ENCODE peak calls at places on chromosomes 12 and 14, in seven cellular contexts. G, P, E, T, B, A and Y are unnamed samples.

GRCh38 chr14:23351681-23352505 is 794 bp downstream of the SLC22A17 start:
- DNase-seq in G (no peak), P (no peak), E (no peak), T (peak), B (no peak), A (no peak), Y (no peak)

GRCh38 chr12:92224685-92225331 is 79.2 kb upstream of the BTG1 start:
- DNase-seq in G (no peak), P (no peak), E (no peak), T (peak), B (no peak), A (peak), Y (no peak)

GRCh38 chr12:120238839-120239445 is 26.6 kb downstream of the PXN start:
- DNase-seq in G (no peak), P (no peak), E (no peak), T (no peak), B (no peak), A (no peak), Y (no peak)

GRCh38 chr14:50423529-50423928 is 26.8 kb upstream of the CDKL1 start:
- DNase-seq in G (no peak), P (no peak), E (no peak), T (no peak), B (no peak), A (no peak), Y (no peak)

GRCh38 chr14:54455363-54455762 is 14.2 kb upstream of the CNIH1 start:
- DNase-seq in G (no peak), P (no peak), E (no peak), T (no peak), B (no peak), A (no peak), Y (no peak)

GRCh38 chr12:33605776-33606175 is 166.2 kb upstream of the SYT10 start:
- DNase-seq in G (no peak), P (peak), E (no peak), T (peak), B (no peak), A (no peak), Y (no peak)

GRCh38 chr12:62813031-62813829 is 121.7 kb downstream of the PPM1H start:
- DNase-seq in G (no peak), P (peak), E (peak), T (peak), B (peak), A (peak), Y (no peak)

GRCh38 chr14:31992051-31992450 is 85.1 kb upstream of the ARHGAP5 start:
- DNase-seq in G (no peak), P (peak), E (no peak), T (no peak), B (no peak), A (no peak), Y (no peak)

GRCh38 chr12:2372735-2373134 is 319.9 kb downstream of the CACNA1C start:
- DNase-seq in G (no peak), P (no peak), E (no peak), T (no peak), B (peak), A (no peak), Y (no peak)